ENCODE peak calls at places on chromosomes 13 and 19, in four cellular contexts. W is prostate gland, H is HCT116, I is breast epithelium. U is an unnamed sample. For H3K4me1, the result is how much of the 10 kb centered on the place peaks cover.

GRCh38 chr19:28489126-28489660 is 723.8 kb downstream of the UQCRFS1 start:
- DNase-seq in W (no peak), H (no peak), I (no peak), U (no peak)

GRCh38 chr13:20843177-20843576 is 59.4 kb downstream of the XPO4 start:
- DNase-seq in W (no peak), H (no peak), I (no peak), U (no peak)

GRCh38 chr19:21482863-21483276 is 22.5 kb upstream of the ZNF429 start:
- DNase-seq in W (no peak), H (peak), I (peak), U (peak)

GRCh38 chr19:16679811-16680210 is 18.9 kb downstream of the TMEM38A start:
- DNase-seq in W (no peak), H (no peak), I (no peak), U (no peak)

GRCh38 chr19:54325194-54325621 is 12.2 kb upstream of the LILRA5 start:
- DNase-seq in W (no peak), H (peak), I (no peak), U (peak)

GRCh38 chr13:55569082-55569481 is 1571.6 kb upstream of the PRR20A start:
- DNase-seq in W (no peak), H (no peak), I (no peak), U (no peak)

GRCh38 chr13:90103099-90103784 is 1244.2 kb upstream of the MIR17HG start:
- DNase-seq in W (no peak), H (no peak), I (no peak), U (no peak)

GRCh38 chr19:47520839-47521238 is 6.0 kb upstream of the NAPA start:
- DNase-seq in W (no peak), H (no peak), I (no peak), U (no peak)

GRCh38 chr19:34960103-34960805 is 3.8 kb downstream of the ZNF792 start:
- DNase-seq in W (no peak), H (no peak), I (no peak), U (no peak)

DNA sequence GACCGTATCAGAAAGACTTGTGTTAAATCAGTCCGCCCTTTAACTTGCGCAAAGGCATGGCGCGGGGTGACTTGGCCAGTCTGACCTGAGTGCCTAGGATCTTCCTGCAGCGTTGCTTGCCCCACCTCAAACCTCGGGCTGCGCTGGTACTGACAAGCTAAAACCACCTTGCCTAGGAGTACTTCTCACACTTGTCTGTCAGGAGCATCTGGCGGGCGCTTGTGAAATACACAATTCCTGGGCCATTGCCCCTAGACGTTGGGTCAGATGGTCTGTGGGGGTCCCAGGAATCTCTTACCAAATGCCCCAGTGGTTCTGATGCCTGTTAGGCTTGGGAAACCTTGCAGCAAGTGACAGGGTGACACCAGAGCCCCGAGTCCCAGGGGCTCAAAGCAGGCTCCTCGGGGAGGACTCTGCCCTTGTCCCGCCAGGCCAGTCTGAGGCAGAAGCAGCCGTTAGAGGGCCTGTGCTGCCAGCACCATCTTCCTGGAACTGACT is 12.9 kb downstream of the CEBPG start:
- DNase-seq in W (no peak), H (no peak), I (peak), U (no peak)
- H3K4me1 ChIP-seq in W (under half), H (under half), I (under half), U (under half)

GRCh38 chr19:40413291-40413994 is at the start of gene PRX:
- DNase-seq in W (no peak), H (no peak), I (no peak), U (no peak)
- TF ChIP-seq POLR2A in W (no peak), H (no peak), I (no peak), U (no peak)

DNA sequence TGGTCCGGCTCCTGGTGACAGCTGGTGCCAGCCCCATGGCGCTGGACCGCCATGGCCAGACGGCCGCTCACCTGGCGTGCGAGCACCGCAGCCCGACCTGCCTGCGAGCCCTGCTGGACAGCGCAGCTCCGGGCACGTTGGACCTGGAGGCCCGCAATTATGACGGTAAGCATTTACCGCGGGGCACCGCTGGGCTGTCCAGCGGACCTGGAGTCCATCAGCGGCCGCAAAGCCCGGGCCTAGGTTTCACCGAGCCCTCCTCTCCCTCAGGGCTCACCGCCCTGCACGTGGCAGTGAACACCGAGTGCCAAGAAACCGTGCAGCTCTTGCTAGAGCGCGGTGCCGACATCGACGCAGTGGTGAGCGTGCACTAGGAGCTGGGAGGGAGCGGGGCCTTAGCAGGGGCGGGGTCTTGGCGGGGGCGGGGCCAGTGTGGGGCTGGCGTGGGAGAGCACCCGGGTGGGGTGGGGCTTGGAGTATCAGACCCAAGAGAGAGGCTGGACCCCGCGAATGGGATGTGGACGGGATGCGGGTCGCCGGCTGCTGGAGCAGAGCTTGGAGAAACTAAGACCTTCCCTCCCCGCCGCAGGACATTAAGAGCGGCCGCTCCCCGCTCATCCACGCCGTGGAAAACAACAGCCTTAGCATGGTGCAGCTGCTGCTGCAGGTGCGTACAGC is 8.7 kb downstream of the BCL3 start:
- DNase-seq in W (no peak), H (no peak), I (no peak), U (peak)
- H3K27ac ChIP-seq in W (peak), H (peak), I (peak), U (peak)

DNA sequence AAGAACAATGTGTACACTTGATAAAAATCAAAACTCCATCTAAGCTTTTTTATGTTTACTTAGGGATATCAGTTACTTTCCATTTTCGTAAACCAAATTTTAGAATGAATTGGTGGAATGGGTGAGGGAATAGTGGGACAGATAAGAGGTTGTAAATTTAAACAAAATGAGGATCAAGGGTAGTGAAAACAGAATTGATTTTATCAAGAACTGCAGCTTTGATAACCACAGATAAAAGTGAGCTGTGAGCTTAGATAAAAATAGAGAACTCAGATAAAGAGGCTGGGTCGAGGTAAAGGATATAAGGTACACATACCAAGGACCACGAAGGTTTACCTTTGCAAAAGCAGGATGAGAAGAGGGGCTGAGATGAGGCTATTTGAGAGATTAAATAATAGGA is 813.2 kb upstream of the GPC6 start:
- DNase-seq in W (no peak), H (no peak), I (no peak), U (no peak)
- H3K4me1 ChIP-seq in W (under half), H (under half), I (under half), U (under half)

DNA sequence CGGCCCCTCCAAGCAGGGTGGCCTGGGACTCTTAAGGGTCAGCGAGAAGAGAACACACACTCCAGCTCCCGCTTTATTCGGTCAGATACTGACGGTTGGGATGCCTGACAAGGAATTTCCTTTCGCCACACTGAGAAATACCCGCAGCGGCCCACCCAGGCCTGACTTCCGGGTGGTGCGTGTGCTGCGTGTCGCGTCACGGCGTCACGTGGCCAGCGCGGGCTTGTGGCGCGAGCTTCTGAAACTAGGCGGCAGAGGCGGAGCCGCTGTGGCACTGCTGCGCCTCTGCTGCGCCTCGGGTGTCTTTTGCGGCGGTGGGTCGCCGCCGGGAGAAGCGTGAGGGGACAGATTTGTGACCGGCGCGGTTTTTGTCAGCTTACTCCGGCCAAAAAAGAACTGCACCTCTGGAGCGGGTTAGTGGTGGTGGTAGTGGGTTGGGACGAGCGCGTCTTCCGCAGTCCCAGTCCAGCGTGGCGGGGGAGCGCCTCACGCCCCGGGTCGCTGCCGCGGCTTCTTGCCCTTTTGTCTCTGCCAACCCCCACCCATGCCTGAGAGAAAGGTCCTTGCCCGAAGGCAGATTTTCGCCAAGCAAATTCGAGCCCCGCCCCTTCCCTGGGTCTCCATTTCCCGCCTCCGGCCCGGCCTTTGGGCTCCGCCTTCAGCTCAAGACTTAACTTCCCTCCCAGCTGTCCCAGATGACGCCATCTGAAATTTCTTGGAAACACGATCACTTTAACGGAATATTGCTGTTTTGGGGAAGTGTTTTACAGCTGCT is at the start of the genes BRCA2 and ZAR1L:
- DNase-seq in W (peak), H (peak), I (peak), U (peak)
- TF ChIP-seq POLR2A in W (peak), H (peak), I (peak), U (peak)

DNA sequence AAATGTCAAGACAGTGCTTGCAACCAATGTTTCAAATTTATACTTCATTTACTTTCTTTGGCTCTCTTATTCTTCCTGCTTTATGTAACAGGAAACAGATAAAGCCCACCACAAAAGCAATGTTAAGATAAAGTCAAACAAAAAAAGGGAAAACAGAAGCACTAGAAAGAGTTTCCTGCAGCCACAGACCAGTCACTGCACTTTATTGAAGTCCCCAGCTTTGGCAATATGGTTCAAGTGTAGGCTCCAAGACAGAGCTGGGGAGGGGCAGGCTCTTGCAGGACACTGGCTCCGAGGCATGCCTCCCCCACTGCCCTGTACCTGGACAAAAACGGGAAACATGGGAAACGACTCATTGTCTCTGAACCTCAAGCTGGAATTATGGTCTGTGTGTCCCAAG is 15.3 kb upstream of the CDC16 start:
- DNase-seq in W (no peak), H (no peak), I (no peak), U (no peak)
- H3K27ac ChIP-seq in W (no peak), H (no peak), I (no peak), U (no peak)

DNA sequence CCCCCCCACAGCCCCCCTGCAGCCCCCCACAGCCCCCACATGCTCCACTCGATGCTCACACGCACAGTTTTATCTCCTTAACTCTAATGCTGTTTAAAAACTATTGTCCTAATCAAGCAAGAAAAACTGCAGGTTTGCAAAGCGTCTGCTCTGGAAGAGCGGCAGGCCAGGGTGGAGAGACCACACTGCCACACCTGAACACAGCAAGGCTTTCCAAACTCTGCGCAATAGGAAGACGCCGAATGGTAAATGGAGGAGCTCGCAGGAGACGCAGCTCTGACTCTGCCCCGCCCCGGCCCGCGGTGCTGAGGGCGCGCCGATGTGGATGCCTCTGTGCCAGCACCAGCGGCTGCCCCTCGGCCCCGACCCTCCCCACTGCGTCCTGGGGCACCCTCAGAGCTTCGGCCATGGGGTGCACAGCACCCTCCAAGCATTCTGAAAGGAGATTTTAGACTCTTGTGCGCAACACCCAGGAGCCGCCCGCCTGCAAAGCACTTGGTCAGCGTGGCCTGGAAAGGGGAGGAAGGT is 32.4 kb downstream of the RASA3 start:
- DNase-seq in W (no peak), H (peak), I (peak), U (no peak)
- H3K4me1 ChIP-seq in W (under half), H (under half), I (under half), U (under half)

GRCh38 chr13:29294869-29295268 is 300.6 kb downstream of the SLC7A1 start:
- DNase-seq in W (no peak), H (no peak), I (no peak), U (no peak)
- TF ChIP-seq POLR2A in W (no peak), H (no peak), I (no peak), U (no peak)

U was measured in testis.